ENCODE peak calls at places on chromosome 16, in nine cellular contexts. A is endothelial cell of umbilical vein, F is breast epithelium, N is uterus, I is K562, Y is heart right ventricle, Z is pancreas, X is A673, E is IMR-90. C is an unnamed sample. For H3K4me1, the result is how much of the 10 kb centered on the place peaks cover.

GRCh38 chr16:87851141-87851587 is 18.1 kb downstream of the SLC7A5 start:
- DNase-seq in E (no peak), A (no peak), N (no peak), Y (no peak), X (no peak), I (no peak), Z (no peak), F (no peak), C (no peak)

GRCh38 chr16:80147021-80147680 is 393.6 kb upstream of the DYNLRB2 start:
- DNase-seq in A (no peak), X (no peak), Z (no peak), E (no peak), Y (no peak), N (no peak), I (no peak), F (no peak), C (no peak)

GRCh38 chr16:13883881-13884280 is 36.1 kb upstream of the ERCC4 start:
- DNase-seq in N (no peak), I (no peak), Z (no peak), A (no peak), X (no peak), F (no peak), E (no peak), Y (no peak), C (no peak)

GRCh38 chr16:83768976-83769375 is 38.8 kb upstream of the HSBP1 start:
- DNase-seq in F (no peak), E (no peak), I (no peak), N (no peak), X (no peak), A (peak), Z (no peak), Y (no peak), C (no peak)

GRCh38 chr16:72198021-72198420 is 26.1 kb upstream of the PMFBP1 start:
- DNase-seq in I (no peak), X (peak), Z (peak), E (peak), N (no peak), Y (peak), F (no peak), A (peak), C (no peak)

GRCh38 chr16:46991729-46992704 is 18.5 kb upstream of the DNAJA2 start:
- DNase-seq in I (no peak), F (no peak), Z (no peak), A (no peak), E (no peak), Y (no peak), X (no peak), N (no peak), C (no peak)

GRCh38 chr16:79334127-79334526 is 266.4 kb downstream of the MAF start:
- DNase-seq in N (no peak), Y (no peak), A (no peak), E (no peak), X (peak), I (peak), F (no peak), Z (no peak), C (no peak)

GRCh38 chr16:72537684-72538083 is 365.7 kb upstream of the PMFBP1 start:
- DNase-seq in N (no peak), Z (no peak), A (peak), F (no peak), E (peak), I (no peak), X (peak), Y (no peak), C (no peak)

GRCh38 chr16:28537076-28537475 is 1.7 kb downstream of the NUPR1 start:
- DNase-seq in Y (no peak), I (no peak), X (no peak), F (no peak), E (no peak), Z (no peak), N (no peak), A (no peak), C (no peak)

GRCh38 chr16:12675852-12676251 is 127.8 kb downstream of the CPPED1 start:
- DNase-seq in A (peak), X (no peak), I (peak), N (no peak), Y (no peak), Z (no peak), F (no peak), E (peak), C (no peak)

GRCh38 chr16:12871784-12872183 is 29.6 kb upstream of the SHISA9 start:
- DNase-seq in I (no peak), A (no peak), E (no peak), Z (no peak), X (no peak), N (no peak), F (no peak), Y (no peak), C (no peak)

GRCh38 chr16:13448346-13448745 is 471.6 kb upstream of the ERCC4 start:
- DNase-seq in A (no peak), I (no peak), N (no peak), Y (no peak), E (no peak), Z (no peak), X (no peak), F (no peak), C (no peak)

GRCh38 chr16:81841709-81842108 is 62.6 kb downstream of the PLCG2 start:
- DNase-seq in Y (no peak), X (no peak), I (no peak), N (no peak), A (no peak), F (no peak), Z (no peak), E (no peak), C (no peak)

GRCh38 chr16:24737391-24737871 is 8.0 kb downstream of the TNRC6A start:
- DNase-seq in X (no peak), Z (no peak), A (peak), E (peak), N (no peak), F (no peak), Y (no peak), I (no peak), C (no peak)

GRCh38 chr16:54647216-54647615 is 283.4 kb upstream of the IRX5 start:
- DNase-seq in N (no peak), X (no peak), Z (no peak), F (no peak), Y (no peak), A (no peak), E (no peak), I (no peak), C (no peak)

GRCh38 chr16:610513-611381 is 20.0 kb upstream of the WFIKKN1 start:
- DNase-seq in E (no peak), Z (peak), Y (no peak), N (no peak), F (no peak), X (no peak), A (no peak), I (peak), C (no peak)

GRCh38 chr16:65038125-65038524 is 83.7 kb downstream of the CDH11 start:
- DNase-seq in I (no peak), E (peak), Z (no peak), Y (no peak), N (no peak), X (peak), A (no peak), F (no peak), C (no peak)

GRCh38 chr16:82629441-82630027 is 2.8 kb downstream of the CDH13 start:
- DNase-seq in I (no peak), F (no peak), Y (no peak), A (peak), N (peak), Z (no peak), X (no peak), E (peak), C (no peak)

GRCh38 chr16:77881355-77882003 is 93.1 kb downstream of the VAT1L start:
- DNase-seq in F (no peak), E (no peak), A (no peak), Y (no peak), N (no peak), Z (no peak), I (no peak), X (no peak), C (no peak)

GRCh38 chr16:71542377-71542776 is 16.2 kb downstream of the CHST4 start:
- DNase-seq in N (no peak), Z (peak), Y (peak), X (peak), E (peak), F (no peak), A (peak), I (peak), C (peak)

GRCh38 chr16:27424772-27425498 is 23.0 kb downstream of the IL21R start:
- DNase-seq in X (no peak), Z (no peak), F (no peak), E (no peak), I (no peak), Y (no peak), A (no peak), N (no peak), C (peak)

GRCh38 chr16:17416461-17417221 is 54.1 kb downstream of the XYLT1 start:
- DNase-seq in N (no peak), F (no peak), I (no peak), X (no peak), Z (peak), A (no peak), Y (no peak), E (peak), C (peak)

GRCh38 chr16:78297066-78297666 is 197.7 kb downstream of the WWOX start:
- DNase-seq in N (no peak), E (no peak), I (no peak), Y (no peak), X (no peak), A (no peak), F (no peak), Z (no peak), C (no peak)

GRCh38 chr16:4111748-4112696 is 4.2 kb downstream of the ADCY9 start:
- DNase-seq in Z (no peak), N (no peak), I (no peak), A (no peak), X (no peak), E (peak), Y (no peak), F (no peak), C (no peak)

GRCh38 chr16:13780406-13780805 is 139.5 kb upstream of the ERCC4 start:
- DNase-seq in E (no peak), N (no peak), I (no peak), Z (no peak), F (no peak), Y (no peak), X (no peak), A (no peak), C (no peak)

GRCh38 chr16:68800257-68800875 is 43.0 kb upstream of the TANGO6 start:
- DNase-seq in Z (peak), N (peak), F (peak), I (peak), Y (peak), X (peak), E (peak), A (peak), C (no peak)

GRCh38 chr16:87308826-87309225 is 8.4 kb downstream of the C16orf95 start:
- DNase-seq in E (no peak), A (no peak), Z (no peak), I (no peak), X (no peak), Y (no peak), F (no peak), N (no peak), C (no peak)

GRCh38 chr16:1102921-1103648 is 7.0 kb upstream of the C1QTNF8 start:
- DNase-seq in E (no peak), Z (peak), A (peak), I (peak), F (no peak), N (peak), X (peak), Y (peak), C (peak)

GRCh38 chr16:58035356-58036170 is 10.0 kb downstream of the MMP15 start:
- DNase-seq in X (no peak), N (no peak), Z (no peak), A (no peak), I (no peak), Y (no peak), E (no peak), F (no peak), C (no peak)

GRCh38 chr16:83335076-83335475 is 472.7 kb upstream of the HSBP1 start:
- DNase-seq in X (no peak), F (no peak), A (no peak), E (peak), I (no peak), N (no peak), Y (no peak), Z (no peak), C (no peak)

GRCh38 chr16:85104147-85104546 is 8.1 kb downstream of the CIBAR2 start:
- DNase-seq in Z (no peak), I (no peak), F (no peak), Y (no peak), A (no peak), X (no peak), N (no peak), E (no peak), C (no peak)

GRCh38 chr16:85104821-85105391 is 7.4 kb downstream of the CIBAR2 start:
- DNase-seq in I (no peak), E (no peak), N (no peak), Z (no peak), Y (no peak), A (no peak), X (no peak), F (no peak), C (peak)

GRCh38 chr16:85107532-85107931 is 4.7 kb downstream of the CIBAR2 start:
- DNase-seq in Y (no peak), E (no peak), A (no peak), F (no peak), X (no peak), N (no peak), I (no peak), Z (no peak), C (no peak)

GRCh38 chr16:85105475-85105874 is 6.8 kb downstream of the CIBAR2 start:
- DNase-seq in E (no peak), A (no peak), I (no peak), F (no peak), Z (no peak), X (no peak), N (no peak), Y (no peak), C (no peak)

DNA sequence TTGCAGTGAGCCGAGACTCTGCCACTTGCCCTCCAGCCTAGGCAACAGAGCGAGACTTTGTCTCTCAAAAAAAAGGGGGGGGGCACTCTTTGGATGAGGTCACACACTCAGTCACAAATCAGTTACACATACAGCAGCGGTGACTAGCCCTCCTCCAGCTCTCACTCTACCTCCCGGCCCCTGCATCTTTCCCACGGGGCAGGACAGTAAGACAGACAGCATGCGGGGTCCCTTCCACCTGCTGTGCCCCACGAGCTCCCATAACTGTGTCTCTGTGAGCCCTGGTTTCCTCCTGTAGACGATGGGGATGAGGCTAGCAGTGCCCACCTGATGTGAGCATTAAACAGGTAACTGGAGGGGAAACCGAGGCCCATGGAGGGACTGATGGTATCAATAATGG is 5.2 kb downstream of the CIBAR2 start:
- DNase-seq in A (no peak), E (no peak), Y (no peak), I (no peak), N (no peak), X (no peak), F (no peak), Z (no peak), C (no peak)
- H3K4me1 ChIP-seq in A (under half), E (under half), Y (under half), I (under half), N (under half), X (under half), F (under half), Z (under half), C (under half)

GRCh38 chr16:56912746-56913703 is 18.9 kb upstream of the HERPUD1 start:
- DNase-seq in Z (no peak), F (no peak), N (no peak), Y (no peak), X (no peak), E (peak), A (no peak), I (no peak), C (no peak)

GRCh38 chr16:56910114-56910511 is 21.8 kb upstream of the HERPUD1 start:
- DNase-seq in E (no peak), X (no peak), I (no peak), Z (no peak), Y (no peak), N (no peak), A (no peak), F (no peak), C (no peak)

GRCh38 chr16:56909484-56910113 is 22.3 kb upstream of the HERPUD1 start:
- DNase-seq in X (no peak), Z (no peak), N (no peak), E (no peak), F (no peak), A (no peak), Y (no peak), I (no peak), C (no peak)

GRCh38 chr16:56910654-56911539 is 21.0 kb upstream of the HERPUD1 start:
- DNase-seq in Z (no peak), X (peak), A (no peak), F (no peak), E (peak), I (no peak), N (no peak), Y (peak), C (peak)

DNA sequence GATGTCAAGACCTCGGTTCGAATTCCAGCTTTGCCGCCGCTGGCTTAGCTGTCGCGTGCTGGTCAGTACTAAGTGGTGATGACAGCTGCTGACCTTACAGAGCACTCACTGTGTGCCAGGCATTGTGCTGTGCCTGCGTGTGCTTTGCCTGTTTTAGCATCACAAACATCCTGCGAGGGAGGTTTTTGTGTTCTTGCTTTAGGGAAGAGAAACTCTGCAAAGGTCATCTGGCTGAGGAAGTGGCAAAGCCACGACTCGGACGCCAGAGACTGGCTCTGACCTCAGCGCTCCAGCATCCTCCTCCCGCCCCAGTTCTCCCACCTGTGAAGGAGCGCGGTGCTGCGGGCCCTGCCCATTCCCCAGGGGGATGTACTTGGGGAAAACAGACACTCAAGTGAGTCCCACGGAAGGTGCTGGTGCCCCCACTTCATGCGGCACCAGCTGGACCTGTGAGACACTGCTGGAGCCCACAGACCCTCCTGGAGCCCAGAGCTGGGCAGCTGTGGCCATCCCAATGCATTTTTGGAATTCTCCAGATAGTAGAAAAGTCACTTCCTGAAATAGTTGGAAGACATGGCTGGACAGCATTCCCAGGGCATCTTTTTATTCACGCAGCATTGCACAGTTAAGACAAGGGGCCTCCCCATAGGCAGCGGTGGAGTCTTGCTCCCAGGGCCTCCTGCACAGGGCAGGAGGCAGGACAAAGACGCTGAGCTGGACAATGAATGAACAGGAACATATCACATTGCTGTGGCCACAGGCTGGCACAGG is 20.0 kb upstream of the HERPUD1 start:
- DNase-seq in E (peak), F (no peak), Z (no peak), N (no peak), Y (peak), I (no peak), X (no peak), A (no peak), C (peak)
- H3K4me3 ChIP-seq in E (no peak), F (no peak), Z (no peak), N (no peak), Y (no peak), I (no peak), X (no peak), A (no peak), C (no peak)

GRCh38 chr16:8199390-8199789 is 390.9 kb downstream of the TMEM114 start:
- DNase-seq in Y (no peak), I (no peak), X (no peak), E (no peak), Z (no peak), A (no peak), N (no peak), F (no peak), C (no peak)

DNA sequence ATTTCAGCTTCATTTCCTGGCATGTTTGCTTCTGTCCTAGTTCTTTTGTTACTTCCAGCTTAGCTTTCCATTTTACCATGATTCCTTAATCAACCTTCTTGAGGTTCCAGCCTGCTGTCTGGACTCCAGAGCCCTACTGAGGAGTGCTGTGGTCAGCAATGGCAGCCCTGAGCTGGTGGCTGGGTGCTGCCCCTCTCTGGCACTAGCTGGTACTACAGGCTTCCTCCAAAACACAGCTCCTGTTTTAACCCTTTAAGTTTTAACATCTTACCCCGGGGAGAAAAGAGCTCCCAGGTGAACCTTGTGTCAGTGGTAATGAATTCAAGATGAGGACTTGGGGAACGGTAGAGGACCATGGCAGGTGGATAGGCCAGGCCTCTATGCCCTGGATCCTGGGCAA is 395.5 kb downstream of the TMEM114 start:
- DNase-seq in I (peak), X (no peak), A (no peak), Z (no peak), N (no peak), F (no peak), Y (no peak), E (no peak), C (no peak)
- TF ChIP-seq CTCF in I (peak), X (peak), A (no peak), Z (no peak), N (no peak), F (no peak), Y (no peak), E (no peak), C (no peak)

GRCh38 chr16:69822174-69822935 is 60.2 kb downstream of the WWP2 start:
- DNase-seq in F (no peak), N (no peak), Y (no peak), X (no peak), A (no peak), Z (no peak), E (no peak), I (no peak), C (no peak)
- H3K4me1 ChIP-seq in F (under half), N (under half), Y (under half), X (under half), A (under half), Z (under half), E (under half), I (under half), C (under half)

GRCh38 chr16:67170948-67171649 is 761 bp downstream of the NOL3 start:
- DNase-seq in Y (no peak), Z (no peak), A (no peak), E (peak), X (peak), F (no peak), N (no peak), I (no peak), C (no peak)
- H3K4me3 ChIP-seq in Y (peak), Z (peak), A (no peak), E (peak), X (peak), F (peak), N (peak), I (peak), C (peak)

GRCh38 chr16:89133457-89134127 is 38.0 kb upstream of the CDH15 start:
- DNase-seq in Y (no peak), A (no peak), Z (no peak), E (no peak), F (no peak), I (no peak), N (no peak), X (no peak), C (peak)

GRCh38 chr16:89134269-89134668 is 37.3 kb upstream of the CDH15 start:
- DNase-seq in I (no peak), Y (no peak), E (no peak), F (no peak), X (no peak), Z (no peak), N (no peak), A (no peak), C (no peak)

GRCh38 chr16:89131783-89132182 is 38.1 kb downstream of the ACSF3 start:
- DNase-seq in N (no peak), Z (no peak), I (no peak), X (no peak), F (no peak), A (no peak), Y (no peak), E (no peak), C (no peak)

GRCh38 chr16:89130448-89130847 is 36.8 kb downstream of the ACSF3 start:
- DNase-seq in X (no peak), N (no peak), I (no peak), Z (no peak), E (no peak), Y (no peak), A (no peak), F (no peak), C (no peak)

GRCh38 chr16:89132194-89133005 is 38.7 kb downstream of the ACSF3 start:
- DNase-seq in I (no peak), Z (no peak), F (no peak), X (no peak), E (no peak), N (no peak), Y (no peak), A (no peak), C (no peak)
- TF ChIP-seq CTCF in I (no peak), Z (no peak), F (no peak), X (no peak), E (no peak), N (no peak), Y (no peak), A (no peak), C (no peak)

C was measured in upper lobe of left lung.